ENCODE peak calls at places on chromosomes 5 and 9, in ten cellular contexts. One of them, this sample, is unnamed.

GRCh38 chr5:69519285-69519684 is 26.7 kb downstream of the OCLN start:
- DNase-seq in substantia nigra: no peak
- DNase-seq in C1 segment of cervical spinal cord: no peak
- DNase-seq in adipocyte: no peak
- DNase-seq in left lung: no peak
- DNase-seq in M059J: no peak
- DNase-seq in ureter: no peak
- DNase-seq in activated T-helper 1 cell treated with Interleukin-2 at 50 U/mL for 16 hours: no peak
- DNase-seq in dermis blood vessel endothelial cell: no peak
- DNase-seq in IMR-90: no peak
- DNase-seq in this sample: no peak

GRCh38 chr5:52837068-52837467 is 49.4 kb downstream of the ITGA1 start:
- DNase-seq in substantia nigra: peak; percentile 2
- DNase-seq in C1 segment of cervical spinal cord: no peak
- DNase-seq in adipocyte: peak; percentile 40
- DNase-seq in left lung: no peak
- DNase-seq in M059J: peak; percentile 83
- DNase-seq in ureter: no peak
- DNase-seq in activated T-helper 1 cell treated with Interleukin-2 at 50 U/mL for 16 hours: no peak
- DNase-seq in dermis blood vessel endothelial cell: peak; percentile 41
- DNase-seq in IMR-90: peak; percentile 73
- DNase-seq in this sample: peak; percentile 73

GRCh38 chr5:91132552-91132951 is 250.6 kb downstream of the ARRDC3 start:
- DNase-seq in substantia nigra: no peak
- DNase-seq in C1 segment of cervical spinal cord: no peak
- DNase-seq in adipocyte: no peak
- DNase-seq in left lung: no peak
- DNase-seq in M059J: no peak
- DNase-seq in ureter: no peak
- DNase-seq in activated T-helper 1 cell treated with Interleukin-2 at 50 U/mL for 16 hours: no peak
- DNase-seq in dermis blood vessel endothelial cell: peak; percentile 79
- DNase-seq in IMR-90: no peak
- DNase-seq in this sample: no peak

GRCh38 chr5:57676228-57677098 is 193.9 kb upstream of the ACTBL2 start:
- DNase-seq in substantia nigra: no peak
- DNase-seq in C1 segment of cervical spinal cord: no peak
- DNase-seq in adipocyte: peak; percentile 21
- DNase-seq in left lung: no peak
- DNase-seq in M059J: peak; percentile 55
- DNase-seq in ureter: no peak
- DNase-seq in activated T-helper 1 cell treated with Interleukin-2 at 50 U/mL for 16 hours: no peak
- DNase-seq in dermis blood vessel endothelial cell: peak; percentile 63
- DNase-seq in IMR-90: peak; percentile 76
- DNase-seq in this sample: no peak

GRCh38 chr9:77022783-77023440 is 3.5 kb downstream of the FOXB2 start:
- DNase-seq in substantia nigra: no peak
- DNase-seq in C1 segment of cervical spinal cord: no peak
- DNase-seq in adipocyte: no peak
- DNase-seq in left lung: no peak
- DNase-seq in M059J: no peak
- DNase-seq in ureter: no peak
- DNase-seq in activated T-helper 1 cell treated with Interleukin-2 at 50 U/mL for 16 hours: no peak
- DNase-seq in dermis blood vessel endothelial cell: no peak
- DNase-seq in IMR-90: no peak
- DNase-seq in this sample: no peak

GRCh38 chr9:90896231-90896630 is 94.6 kb downstream of the SYK start:
- DNase-seq in substantia nigra: no peak
- DNase-seq in C1 segment of cervical spinal cord: no peak
- DNase-seq in adipocyte: no peak
- DNase-seq in left lung: no peak
- DNase-seq in M059J: no peak
- DNase-seq in ureter: no peak
- DNase-seq in activated T-helper 1 cell treated with Interleukin-2 at 50 U/mL for 16 hours: no peak
- DNase-seq in dermis blood vessel endothelial cell: no peak
- DNase-seq in IMR-90: no peak
- DNase-seq in this sample: no peak

GRCh38 chr5:167771565-167771964 is 519.9 kb upstream of the WWC1 start:
- DNase-seq in substantia nigra: no peak
- DNase-seq in C1 segment of cervical spinal cord: no peak
- DNase-seq in adipocyte: no peak
- DNase-seq in left lung: no peak
- DNase-seq in M059J: no peak
- DNase-seq in ureter: no peak
- DNase-seq in activated T-helper 1 cell treated with Interleukin-2 at 50 U/mL for 16 hours: no peak
- DNase-seq in dermis blood vessel endothelial cell: no peak
- DNase-seq in IMR-90: no peak
- DNase-seq in this sample: no peak

GRCh38 chr9:101848485-101848919 is 110.1 kb upstream of the GRIN3A start:
- DNase-seq in substantia nigra: no peak
- DNase-seq in C1 segment of cervical spinal cord: no peak
- DNase-seq in adipocyte: no peak
- DNase-seq in left lung: no peak
- DNase-seq in M059J: peak; percentile 2
- DNase-seq in ureter: peak; percentile 44
- DNase-seq in activated T-helper 1 cell treated with Interleukin-2 at 50 U/mL for 16 hours: no peak
- DNase-seq in dermis blood vessel endothelial cell: no peak
- DNase-seq in IMR-90: no peak
- DNase-seq in this sample: no peak

GRCh38 chr5:80703747-80704146 is 49.0 kb upstream of the DHFR start:
- DNase-seq in substantia nigra: no peak
- DNase-seq in C1 segment of cervical spinal cord: no peak
- DNase-seq in adipocyte: no peak
- DNase-seq in left lung: no peak
- DNase-seq in M059J: no peak
- DNase-seq in ureter: no peak
- DNase-seq in activated T-helper 1 cell treated with Interleukin-2 at 50 U/mL for 16 hours: no peak
- DNase-seq in dermis blood vessel endothelial cell: no peak
- DNase-seq in IMR-90: no peak
- DNase-seq in this sample: no peak

This sample was measured in mesenchymal stem cell.